ENCODE peak calls at places on chromosomes 11 and 22, in six cellular contexts. A, V, G, S, X and Q are unnamed samples.

GRCh38 chr11:9756461-9756860 is 92.6 kb downstream of the SWAP70 start:
- DNase-seq in A (no peak), V (no peak), G (no peak), S (no peak), X (no peak), Q (no peak)

GRCh38 chr11:75063732-75064314 is 32.9 kb downstream of the OR2AT4 start:
- DNase-seq in A (no peak), V (no peak), G (no peak), S (no peak), X (no peak), Q (no peak)

GRCh38 chr22:49637255-49637760 is 190.4 kb downstream of the BRD1 start:
- DNase-seq in A (no peak), V (no peak), G (no peak), S (no peak), X (no peak), Q (no peak)

GRCh38 chr11:113447621-113448310 is 27.4 kb downstream of the DRD2 start:
- DNase-seq in A (no peak), V (no peak), G (no peak), S (no peak), X (no peak), Q (peak)

GRCh38 chr11:17014774-17015638 is 792 bp upstream of the PLEKHA7 start:
- DNase-seq in A (peak), V (no peak), G (peak), S (peak), X (peak), Q (peak)

GRCh38 chr22:35971418-35972119 is 57.1 kb downstream of the RBFOX2 start:
- DNase-seq in A (no peak), V (no peak), G (no peak), S (no peak), X (no peak), Q (peak)

GRCh38 chr11:69296890-69297224 is 2.9 kb downstream of the MYEOV start:
- DNase-seq in A (no peak), V (no peak), G (no peak), S (no peak), X (no peak), Q (no peak)

GRCh38 chr22:40391417-40391816 is 21.0 kb downstream of the SGSM3 start:
- DNase-seq in A (no peak), V (no peak), G (no peak), S (no peak), X (no peak), Q (no peak)

GRCh38 chr11:75725552-75726320 is 8.1 kb downstream of the MOGAT2 start:
- DNase-seq in A (no peak), V (no peak), G (no peak), S (no peak), X (no peak), Q (peak)

GRCh38 chr11:120343429-120343828 is 7.2 kb downstream of the ARHGEF12 start:
- DNase-seq in A (no peak), V (peak), G (no peak), S (no peak), X (no peak), Q (no peak)

GRCh38 chr11:95917188-95918036 is 6.5 kb downstream of the MTMR2 start:
- DNase-seq in A (no peak), V (no peak), G (no peak), S (no peak), X (no peak), Q (peak)

GRCh38 chr22:27501191-27501936 is 300.2 kb downstream of the MN1 start:
- DNase-seq in A (no peak), V (no peak), G (no peak), S (no peak), X (no peak), Q (no peak)

GRCh38 chr11:124763156-124763947 is 1.3 kb upstream of the ESAM start:
- DNase-seq in A (peak), V (no peak), G (peak), S (peak), X (peak), Q (peak)

GRCh38 chr11:106608677-106609076 is 409.6 kb downstream of the GUCY1A2 start:
- DNase-seq in A (no peak), V (no peak), G (no peak), S (no peak), X (no peak), Q (no peak)

GRCh38 chr11:117256573-117256972 is 24.1 kb downstream of the RNF214 start:
- DNase-seq in A (no peak), V (no peak), G (no peak), S (no peak), X (no peak), Q (no peak)

GRCh38 chr22:30127749-30128166 is 47.5 kb downstream of the HORMAD2 start:
- DNase-seq in A (no peak), V (no peak), G (no peak), S (no peak), X (no peak), Q (no peak)

GRCh38 chr11:75200051-75200450 is 40.5 kb upstream of the TPBGL start:
- DNase-seq in A (no peak), V (no peak), G (no peak), S (no peak), X (no peak), Q (no peak)

GRCh38 chr22:42895087-42895486 is 38.0 kb upstream of the ARFGAP3 start:
- DNase-seq in A (no peak), V (peak), G (no peak), S (no peak), X (no peak), Q (no peak)

GRCh38 chr22:49996532-49997220 is 15.9 kb downstream of the IL17REL start:
- DNase-seq in A (no peak), V (no peak), G (no peak), S (no peak), X (no peak), Q (no peak)

GRCh38 chr11:78310500-78310909 is 107.1 kb downstream of the GAB2 start:
- DNase-seq in A (no peak), V (peak), G (no peak), S (no peak), X (no peak), Q (no peak)

GRCh38 chr11:8964324-8965320 is at the start of gene TMEM9B:
- DNase-seq in A (peak), V (peak), G (peak), S (peak), X (peak), Q (peak)

GRCh38 chr11:90512846-90513245 is 290.0 kb upstream of the CHORDC1 start:
- DNase-seq in A (no peak), V (no peak), G (no peak), S (no peak), X (no peak), Q (no peak)

DNA sequence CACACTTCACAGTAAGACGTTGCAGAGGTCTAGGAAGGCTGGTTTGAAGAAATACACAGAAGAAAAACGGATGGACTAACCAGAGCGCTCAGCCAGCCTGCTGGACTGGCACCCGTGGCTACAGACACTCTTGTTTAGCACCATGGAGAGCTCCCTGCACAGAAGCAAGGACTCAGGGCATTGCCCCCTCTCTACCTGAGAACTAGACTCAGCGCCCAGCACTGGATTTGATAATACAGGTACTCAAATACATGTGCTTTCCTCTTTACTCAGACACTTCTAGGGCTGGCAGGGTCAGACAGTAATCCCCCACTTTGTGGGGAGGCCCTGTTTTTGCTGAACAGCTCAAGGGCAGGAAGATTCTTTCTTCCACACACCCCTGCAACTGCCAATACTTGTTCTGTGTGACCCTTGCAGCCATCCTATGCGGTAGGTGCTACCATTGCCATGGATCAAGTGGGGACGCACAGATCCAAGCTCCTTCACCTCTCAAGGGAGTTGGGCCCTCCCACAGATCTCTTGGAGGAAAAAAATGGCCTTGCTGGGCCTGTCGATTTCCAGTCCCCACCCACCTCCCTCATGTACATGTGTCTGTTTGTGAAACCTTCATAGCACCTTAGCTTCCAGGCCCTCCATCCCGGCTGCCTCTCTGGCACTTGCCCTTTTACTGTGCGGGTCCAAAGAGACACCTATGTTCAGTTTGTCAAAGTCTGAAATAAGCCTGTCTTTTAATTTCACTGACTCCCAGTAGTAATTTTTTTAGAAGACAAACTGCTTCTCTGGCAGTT is 5.1 kb upstream of the P2RX6 start:
- DNase-seq in A (peak), V (no peak), G (peak), S (no peak), X (peak), Q (no peak)
- TF ChIP-seq JUND in A (no peak), V (no peak), G (no peak), S (no peak), X (no peak), Q (no peak)

DNA sequence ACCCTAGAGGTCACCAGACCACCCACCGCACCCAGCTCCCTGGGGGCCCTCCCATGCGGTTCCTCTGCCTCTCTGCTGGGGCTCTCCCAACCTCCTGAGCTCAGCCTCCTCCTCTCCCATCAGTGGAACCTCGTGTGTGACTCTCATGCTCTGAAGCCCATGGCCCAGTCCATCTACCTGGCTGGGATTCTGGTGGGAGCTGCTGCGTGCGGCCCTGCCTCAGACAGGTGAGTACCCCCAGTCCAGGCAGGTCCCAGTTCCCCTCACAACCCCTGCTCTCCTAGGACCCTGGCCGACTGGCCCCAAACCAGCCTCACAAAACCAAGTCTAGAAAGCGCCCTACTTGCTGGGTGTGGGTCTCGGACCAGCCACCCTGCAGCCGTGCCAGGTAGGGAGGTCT is 1.6 kb downstream of the SLC22A12 start:
- DNase-seq in A (no peak), V (no peak), G (no peak), S (no peak), X (no peak), Q (no peak)
- TF ChIP-seq JUND in A (no peak), V (no peak), G (no peak), S (no peak), X (no peak), Q (no peak)

DNA sequence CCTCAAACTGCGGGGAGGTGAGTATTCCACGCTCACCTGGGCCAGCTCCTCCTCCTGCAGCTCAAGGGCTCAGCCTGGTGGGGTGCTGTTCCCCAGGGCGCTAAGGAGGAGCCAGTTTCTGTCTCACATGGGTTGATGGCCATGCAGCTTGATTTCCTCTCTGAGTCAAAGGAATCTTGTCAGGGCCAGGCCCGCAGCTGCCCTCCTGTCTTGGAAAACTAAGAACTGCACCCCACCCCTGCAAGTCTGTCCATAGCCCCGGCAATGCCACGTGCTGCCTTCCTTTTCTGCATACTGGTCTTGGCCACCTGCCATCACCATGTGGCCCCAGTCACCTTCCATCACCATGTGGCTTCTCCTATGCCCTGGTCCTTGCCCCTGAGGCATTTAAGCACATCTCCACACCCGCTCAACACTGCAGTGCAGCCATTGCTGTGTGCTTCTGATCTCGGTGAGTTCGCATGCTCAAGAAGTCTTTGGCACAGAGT is 35.2 kb upstream of the CLDN5 start:
- DNase-seq in A (peak), V (no peak), G (no peak), S (no peak), X (no peak), Q (no peak)
- TF ChIP-seq JUND in A (no peak), V (no peak), G (no peak), S (no peak), X (no peak), Q (no peak)

DNA sequence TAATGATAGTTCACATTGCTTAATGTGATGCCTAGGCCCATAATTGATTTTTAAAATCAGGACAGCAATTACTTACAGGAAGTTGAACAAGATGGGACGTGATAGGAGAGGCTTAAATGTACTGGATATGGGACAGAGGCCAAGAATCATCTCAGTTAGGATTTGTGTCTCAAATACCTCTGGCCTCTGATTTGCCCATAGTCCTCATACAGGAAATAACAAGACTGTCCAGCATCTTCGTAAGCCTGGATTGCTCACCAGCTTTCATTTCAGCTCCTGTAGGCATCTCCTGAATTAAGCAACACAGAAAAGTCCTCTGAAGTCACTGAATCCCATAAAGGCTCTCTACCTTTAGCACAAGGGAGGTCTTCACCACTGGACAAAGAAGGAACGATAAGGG is at the start of gene MRGPRX3:
- DNase-seq in A (no peak), V (no peak), G (no peak), S (no peak), X (no peak), Q (no peak)
- TF ChIP-seq JUND in A (no peak), V (no peak), G (no peak), S (no peak), X (no peak), Q (no peak)

GRCh38 chr11:132379540-132379939 is 1009.1 kb downstream of the NTM start:
- DNase-seq in A (no peak), V (no peak), G (no peak), S (no peak), X (no peak), Q (no peak)
- TF ChIP-seq JUND in A (no peak), V (no peak), G (no peak), S (no peak), X (no peak), Q (no peak)

DNA sequence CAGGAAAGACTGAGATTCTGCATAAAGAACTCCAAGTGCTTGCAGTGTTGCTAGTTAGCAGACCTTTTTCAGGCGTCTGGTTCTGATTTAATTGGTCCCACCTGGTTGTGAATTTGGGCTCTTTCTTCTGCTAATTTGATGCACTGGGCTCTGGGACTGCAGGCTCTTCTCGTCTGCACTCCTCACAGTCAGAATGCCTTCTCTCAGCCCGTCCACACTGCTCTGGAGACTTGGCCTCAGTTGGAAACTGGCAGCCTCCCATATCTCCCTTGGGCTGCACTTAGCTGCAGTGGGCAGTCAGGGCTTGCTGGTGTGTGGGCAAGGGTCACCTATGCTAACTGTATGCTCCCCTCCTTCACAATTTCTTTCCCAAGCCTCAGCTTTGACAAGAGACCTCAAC is 1.5 kb downstream of the TRIM6 start:
- DNase-seq in A (no peak), V (no peak), G (no peak), S (no peak), X (no peak), Q (no peak)
- TF ChIP-seq JUND in A (no peak), V (no peak), G (no peak), S (no peak), X (no peak), Q (no peak)

DNA sequence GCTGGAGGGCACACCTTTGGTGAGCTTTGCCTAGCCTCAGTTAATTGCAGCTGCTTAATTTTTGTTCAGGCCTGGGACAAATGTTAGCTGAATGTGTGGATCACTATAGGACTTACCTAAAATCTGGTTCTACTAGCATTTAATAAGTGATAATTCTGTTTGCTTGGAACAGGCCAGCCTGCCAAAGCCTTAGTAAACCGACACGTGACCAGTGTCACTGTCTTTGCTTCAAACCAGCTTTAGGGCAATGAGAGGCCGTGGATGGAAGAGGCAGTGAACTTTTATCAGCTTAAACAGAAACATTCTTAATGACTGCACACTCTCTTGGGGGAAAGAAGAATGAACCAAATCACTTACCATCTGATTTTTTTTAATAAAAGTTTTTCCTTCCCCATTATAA is 10.8 kb downstream of the PARVA start:
- DNase-seq in A (no peak), V (no peak), G (no peak), S (no peak), X (no peak), Q (no peak)
- TF ChIP-seq JUND in A (no peak), V (no peak), G (no peak), S (no peak), X (no peak), Q (no peak)

DNA sequence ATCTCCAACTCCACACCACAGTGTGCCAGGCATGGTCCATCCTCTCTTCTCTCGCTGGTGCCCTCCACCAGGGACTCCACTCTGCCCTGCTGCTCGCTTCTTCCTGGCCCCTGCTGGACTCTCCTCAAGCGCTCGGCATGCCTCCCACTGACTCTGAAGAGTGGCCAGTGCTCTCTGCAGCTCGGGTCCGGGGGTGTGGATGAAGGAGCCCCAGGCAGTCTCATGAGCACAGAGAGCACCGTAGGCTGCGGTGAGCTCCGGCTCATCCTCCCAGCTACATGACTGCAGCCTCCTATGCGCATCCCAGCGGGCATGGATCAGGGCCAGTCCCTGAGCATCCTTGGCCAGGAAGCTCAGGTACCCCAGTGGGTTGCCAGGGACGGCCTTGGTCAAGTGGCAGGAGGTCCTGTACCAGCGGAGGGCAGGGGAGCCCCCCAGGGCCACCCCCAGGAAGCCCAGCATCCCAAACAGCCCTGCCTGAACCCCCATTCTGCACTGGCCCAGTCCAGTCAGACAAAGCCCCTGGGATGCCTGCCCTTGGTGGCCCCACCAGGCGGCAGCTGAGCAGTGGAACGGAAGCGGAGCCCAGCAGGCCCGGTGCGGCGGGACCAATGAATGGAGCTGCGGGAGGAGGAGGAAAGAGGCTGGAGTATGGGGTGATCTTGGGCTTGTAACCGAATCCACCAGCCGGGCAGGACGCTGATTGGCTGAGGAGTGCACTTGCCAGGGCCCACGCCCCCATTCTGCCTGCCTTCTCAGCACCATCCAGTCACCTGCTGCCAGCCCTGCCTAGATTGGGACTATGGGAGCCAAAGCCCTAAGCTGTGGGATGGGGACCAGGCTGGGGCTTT is at the start of gene PLA2G3:
- DNase-seq in A (peak), V (no peak), G (peak), S (no peak), X (peak), Q (peak)
- TF ChIP-seq JUND in A (no peak), V (no peak), G (no peak), S (no peak), X (no peak), Q (no peak)